ENCODE peak calls at places on chromosomes 6 and 20, in seven cellular contexts. K is A549; T is astrocyte of the spinal cord; V is body of pancreas; U is CD4-positive, alpha-beta memory T cell; I is MM.1S; M is fibroblast of pulmonary artery. G is an unnamed sample.

GRCh38 chr6:45504947-45505346 is 127.2 kb upstream of the SUPT3H start:
- DNase-seq in K (no peak), T (peak; percentile 81), V (peak; percentile 29), U (no peak), I (no peak), M (peak; percentile 75), G (no peak)

GRCh38 chr6:112939543-112939942 is 592.4 kb downstream of the RFPL4B start:
- DNase-seq in K (no peak), T (no peak), V (peak; percentile 13), U (no peak), I (no peak), M (peak; percentile 36), G (no peak)

GRCh38 chr6:148317051-148317450 is 25.6 kb upstream of the SASH1 start:
- DNase-seq in K (no peak), T (no peak), V (no peak), U (no peak), I (no peak), M (no peak), G (no peak)

GRCh38 chr20:47764154-47764734 is 21.0 kb downstream of the SULF2 start:
- DNase-seq in K (peak; percentile 52), T (no peak), V (no peak), U (no peak), I (no peak), M (no peak), G (peak; percentile 68)

GRCh38 chr20:37179671-37180524 is 550 bp upstream of the MROH8 start:
- DNase-seq in K (peak; percentile 28), T (peak; percentile 56), V (no peak), U (no peak), I (no peak), M (peak; percentile 33), G (no peak)

GRCh38 chr6:156720739-156721714 is 56.2 kb upstream of the ARID1B start:
- DNase-seq in K (peak; percentile 7), T (peak; percentile 28), V (peak; percentile 82), U (no peak), I (no peak), M (peak; percentile 18), G (peak; percentile 24)

GRCh38 chr6:155154158-155154830 is 109.5 kb upstream of the CLDN20 start:
- DNase-seq in K (no peak), T (peak; percentile 93), V (no peak), U (no peak), I (no peak), M (peak; percentile 87), G (no peak)

GRCh38 chr6:158255280-158255973 is 56.8 kb upstream of the TULP4 start:
- DNase-seq in K (no peak), T (no peak), V (no peak), U (no peak), I (no peak), M (no peak), G (no peak)

GRCh38 chr6:109007521-109007920 is 87.1 kb downstream of the SESN1 start:
- DNase-seq in K (no peak), T (no peak), V (no peak), U (no peak), I (no peak), M (no peak), G (no peak)

GRCh38 chr20:36745927-36746659 is at the start of gene NDRG3:
- DNase-seq in K (peak; percentile 93), T (peak; percentile 91), V (peak; percentile 97), U (peak; percentile 93), I (peak; percentile 95), M (peak; percentile 94), G (peak; percentile 99)

GRCh38 chr6:79536615-79536968 is 638 bp downstream of the LCA5 start:
- DNase-seq in K (no peak), T (peak; percentile 63), V (peak; percentile 25), U (no peak), I (peak; percentile 46), M (peak; percentile 55), G (no peak)

GRCh38 chr20:36527331-36528125 is 13.8 kb upstream of the MYL9 start:
- DNase-seq in K (no peak), T (no peak), V (peak; percentile 67), U (no peak), I (no peak), M (no peak), G (no peak)

GRCh38 chr6:130676077-130676772 is 151.0 kb upstream of the SMLR1 start:
- DNase-seq in K (no peak), T (no peak), V (peak; percentile 3), U (no peak), I (no peak), M (no peak), G (no peak)

GRCh38 chr6:100573169-100573568 is 108.4 kb upstream of the SIM1 start:
- DNase-seq in K (peak; percentile 18), T (peak; percentile 47), V (no peak), U (no peak), I (no peak), M (peak; percentile 68), G (peak; percentile 5)

GRCh38 chr6:40568062-40568708 is 19.0 kb downstream of the LRFN2 start:
- DNase-seq in K (no peak), T (no peak), V (no peak), U (no peak), I (no peak), M (no peak), G (no peak)

GRCh38 chr6:149508485-149508884 is 23.7 kb upstream of the ZC3H12D start:
- DNase-seq in K (no peak), T (peak; percentile 14), V (no peak), U (peak; percentile 79), I (no peak), M (no peak), G (no peak)

GRCh38 chr6:123226398-123226797 is 230.4 kb downstream of the CLVS2 start:
- DNase-seq in K (no peak), T (no peak), V (no peak), U (no peak), I (no peak), M (no peak), G (no peak)
- H3K4me3 ChIP-seq in K (no peak overlapping the region), T (no peak overlapping the region), V (no peak overlapping the region), U (no peak overlapping the region), I (no peak overlapping the region), M (no peak overlapping the region), G (no peak overlapping the region)

GRCh38 chr6:3912366-3913076 is 63.3 kb downstream of the FAM50B start:
- DNase-seq in K (no peak), T (no peak), V (no peak), U (no peak), I (no peak), M (no peak), G (no peak)
- H3K4me3 ChIP-seq in K (peak overlapping the region; percentile 4), T (no peak overlapping the region), V (no peak overlapping the region), U (no peak overlapping the region), I (no peak overlapping the region), M (no peak overlapping the region), G (no peak overlapping the region)

GRCh38 chr20:49661560-49662329 is 51.9 kb downstream of the B4GALT5 start:
- DNase-seq in K (no peak), T (no peak), V (no peak), U (no peak), I (no peak), M (no peak), G (no peak)

GRCh38 chr20:49657118-49657901 is 56.4 kb downstream of the B4GALT5 start:
- DNase-seq in K (no peak), T (peak; percentile 38), V (peak; percentile 34), U (no peak), I (no peak), M (peak; percentile 84), G (no peak)

GRCh38 chr20:49658508-49658907 is 55.2 kb downstream of the B4GALT5 start:
- DNase-seq in K (no peak), T (no peak), V (no peak), U (no peak), I (no peak), M (no peak), G (no peak)

GRCh38 chr20:49660912-49661311 is 52.8 kb downstream of the B4GALT5 start:
- DNase-seq in K (no peak), T (no peak), V (no peak), U (no peak), I (no peak), M (no peak), G (no peak)

DNA sequence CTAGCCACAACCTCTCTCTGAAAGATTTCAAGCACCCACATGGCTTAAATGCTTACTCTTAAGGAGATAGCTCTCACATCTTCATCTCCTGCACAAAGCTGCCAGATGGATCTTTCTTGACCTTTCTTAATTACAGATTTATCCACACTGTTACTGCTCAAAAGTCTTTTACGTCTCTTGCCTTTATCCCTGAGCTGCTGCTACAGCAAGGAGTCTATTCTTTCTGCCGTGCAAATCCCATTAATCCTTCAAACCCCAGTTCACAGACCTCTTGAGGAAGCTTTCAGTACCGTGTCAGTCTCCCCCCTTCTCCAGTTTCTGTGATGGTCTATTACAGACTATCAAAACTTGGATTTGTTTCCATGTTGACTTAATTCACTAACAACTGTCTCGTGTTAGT is 54.6 kb downstream of the B4GALT5 start:
- DNase-seq in K (no peak), T (no peak), V (no peak), U (no peak), I (no peak), M (no peak), G (no peak)
- H3K4me3 ChIP-seq in K (no peak overlapping the region), T (no peak overlapping the region), V (no peak overlapping the region), U (no peak overlapping the region), I (no peak overlapping the region), M (no peak overlapping the region), G (no peak overlapping the region)

GRCh38 chr20:5140195-5140594 is 13.4 kb downstream of the CDS2 start:
- DNase-seq in K (no peak), T (no peak), V (no peak), U (no peak), I (no peak), M (no peak), G (no peak)

GRCh38 chr20:5133998-5134397 is 7.2 kb downstream of the CDS2 start:
- DNase-seq in K (no peak), T (no peak), V (no peak), U (no peak), I (no peak), M (no peak), G (no peak)

GRCh38 chr20:5131502-5131901 is 4.7 kb downstream of the CDS2 start:
- DNase-seq in K (no peak), T (no peak), V (no peak), U (no peak), I (no peak), M (no peak), G (no peak)

GRCh38 chr20:5136096-5136495 is 9.3 kb downstream of the CDS2 start:
- DNase-seq in K (no peak), T (no peak), V (no peak), U (no peak), I (no peak), M (no peak), G (no peak)

GRCh38 chr20:5135363-5136012 is 8.7 kb downstream of the CDS2 start:
- DNase-seq in K (no peak), T (no peak), V (no peak), U (no peak), I (no peak), M (no peak), G (no peak)
- H3K4me3 ChIP-seq in K (no peak overlapping the region), T (no peak overlapping the region), V (no peak overlapping the region), U (no peak overlapping the region), I (no peak overlapping the region), M (no peak overlapping the region), G (no peak overlapping the region)

DNA sequence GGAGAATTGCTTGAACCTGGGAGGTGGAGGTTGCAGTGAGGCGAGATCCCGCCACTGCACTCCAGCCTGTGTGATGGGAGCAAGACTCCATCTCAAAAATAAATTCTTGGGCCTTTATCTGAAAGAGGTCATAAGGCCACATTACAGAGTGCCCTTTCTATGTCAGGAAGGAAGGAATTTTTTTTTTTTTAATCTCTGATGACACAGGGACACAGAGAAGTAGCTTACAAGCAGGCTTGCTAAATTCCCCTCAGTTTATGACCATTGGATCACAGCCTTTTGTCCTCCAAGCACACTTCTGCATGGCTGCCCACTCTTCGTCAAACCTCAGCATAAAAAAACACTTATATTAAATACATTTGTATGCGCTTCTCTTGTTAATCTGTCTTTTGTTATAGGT is 7.5 kb upstream of the IFNGR1 start:
- DNase-seq in K (no peak), T (no peak), V (no peak), U (no peak), I (no peak), M (no peak), G (no peak)
- H3K4me3 ChIP-seq in K (no peak overlapping the region), T (no peak overlapping the region), V (no peak overlapping the region), U (no peak overlapping the region), I (no peak overlapping the region), M (no peak overlapping the region), G (no peak overlapping the region)

G was measured in Caco-2.